ENCODE peak calls at places on chromosomes 7 and 10, in ten cellular contexts. One of them, this sample, is unnamed.
A peak's percentile ranks its signal among the peaks of the same experiment; 100 is the strongest.

GRCh38 chr7:35839860-35840854 is 39.3 kb downstream of the SEPTIN7 start:
- DNase-seq in keratinocyte: no peak
- DNase-seq in psoas muscle: no peak
- DNase-seq in naive thymus-derived CD4-positive, alpha-beta T cell: no peak
- DNase-seq in adipocyte: peak; percentile 57
- DNase-seq in cardiac muscle cell: no peak
- DNase-seq in CD8-positive, alpha-beta T cell: no peak
- DNase-seq in IMR-90: peak; percentile 78
- DNase-seq in kidney: no peak
- DNase-seq in upper lobe of right lung: no peak
- DNase-seq in this sample: no peak

GRCh38 chr10:109762556-109762955 is 160.8 kb downstream of the XPNPEP1 start:
- DNase-seq in naive thymus-derived CD4-positive, alpha-beta T cell: no peak
- DNase-seq in cardiac muscle cell: no peak
- DNase-seq in psoas muscle: no peak
- DNase-seq in upper lobe of right lung: no peak
- DNase-seq in IMR-90: no peak
- DNase-seq in keratinocyte: no peak
- DNase-seq in kidney: no peak
- DNase-seq in adipocyte: no peak
- DNase-seq in CD8-positive, alpha-beta T cell: no peak
- DNase-seq in this sample: no peak

GRCh38 chr7:52525772-52526341 is 509.6 kb upstream of the POM121L12 start:
- DNase-seq in upper lobe of right lung: no peak
- DNase-seq in cardiac muscle cell: no peak
- DNase-seq in adipocyte: no peak
- DNase-seq in naive thymus-derived CD4-positive, alpha-beta T cell: no peak
- DNase-seq in kidney: no peak
- DNase-seq in CD8-positive, alpha-beta T cell: no peak
- DNase-seq in psoas muscle: no peak
- DNase-seq in IMR-90: no peak
- DNase-seq in keratinocyte: no peak
- DNase-seq in this sample: no peak

GRCh38 chr10:77157248-77158019 is 480.2 kb downstream of the KCNMA1 start:
- DNase-seq in keratinocyte: no peak
- DNase-seq in CD8-positive, alpha-beta T cell: no peak
- DNase-seq in cardiac muscle cell: no peak
- DNase-seq in adipocyte: no peak
- DNase-seq in kidney: no peak
- DNase-seq in upper lobe of right lung: no peak
- DNase-seq in naive thymus-derived CD4-positive, alpha-beta T cell: no peak
- DNase-seq in IMR-90: no peak
- DNase-seq in psoas muscle: no peak
- DNase-seq in this sample: no peak

GRCh38 chr10:52771534-52772455 is 789 bp downstream of the MBL2 start:
- DNase-seq in kidney: no peak
- DNase-seq in adipocyte: peak; percentile 30
- DNase-seq in cardiac muscle cell: no peak
- DNase-seq in keratinocyte: no peak
- DNase-seq in naive thymus-derived CD4-positive, alpha-beta T cell: no peak
- DNase-seq in IMR-90: no peak
- DNase-seq in psoas muscle: no peak
- DNase-seq in upper lobe of right lung: no peak
- DNase-seq in CD8-positive, alpha-beta T cell: no peak
- DNase-seq in this sample: no peak

GRCh38 chr7:142307246-142307900 is 49.5 kb upstream of the PRSS58 start:
- DNase-seq in adipocyte: no peak
- DNase-seq in IMR-90: no peak
- DNase-seq in upper lobe of right lung: no peak
- DNase-seq in naive thymus-derived CD4-positive, alpha-beta T cell: no peak
- DNase-seq in kidney: no peak
- DNase-seq in psoas muscle: no peak
- DNase-seq in CD8-positive, alpha-beta T cell: no peak
- DNase-seq in keratinocyte: no peak
- DNase-seq in cardiac muscle cell: no peak
- DNase-seq in this sample: no peak

GRCh38 chr10:27542812-27543211 is 38.7 kb downstream of the RAB18 start:
- DNase-seq in naive thymus-derived CD4-positive, alpha-beta T cell: no peak
- DNase-seq in IMR-90: peak; percentile 68
- DNase-seq in cardiac muscle cell: no peak
- DNase-seq in keratinocyte: no peak
- DNase-seq in psoas muscle: no peak
- DNase-seq in kidney: no peak
- DNase-seq in adipocyte: peak; percentile 78
- DNase-seq in CD8-positive, alpha-beta T cell: no peak
- DNase-seq in upper lobe of right lung: no peak
- DNase-seq in this sample: no peak

GRCh38 chr7:120805636-120806388 is 52.1 kb downstream of the TSPAN12 start:
- DNase-seq in kidney: no peak
- DNase-seq in adipocyte: peak; percentile 83
- DNase-seq in keratinocyte: no peak
- DNase-seq in cardiac muscle cell: peak; percentile 85
- DNase-seq in CD8-positive, alpha-beta T cell: peak; percentile 53
- DNase-seq in naive thymus-derived CD4-positive, alpha-beta T cell: peak; percentile 43
- DNase-seq in upper lobe of right lung: no peak
- DNase-seq in psoas muscle: no peak
- DNase-seq in IMR-90: peak; percentile 61
- DNase-seq in this sample: peak; percentile 72

GRCh38 chr10:91153508-91153907 is 67.0 kb upstream of the PCGF5 start:
- DNase-seq in psoas muscle: no peak
- DNase-seq in keratinocyte: no peak
- DNase-seq in kidney: peak; percentile 66
- DNase-seq in naive thymus-derived CD4-positive, alpha-beta T cell: no peak
- DNase-seq in adipocyte: no peak
- DNase-seq in CD8-positive, alpha-beta T cell: no peak
- DNase-seq in IMR-90: no peak
- DNase-seq in upper lobe of right lung: no peak
- DNase-seq in cardiac muscle cell: no peak
- DNase-seq in this sample: no peak

GRCh38 chr10:82982110-82982608 is 1107.2 kb downstream of the NRG3 start:
- DNase-seq in IMR-90: peak; percentile 87
- DNase-seq in adipocyte: peak; percentile 93
- DNase-seq in naive thymus-derived CD4-positive, alpha-beta T cell: no peak
- DNase-seq in kidney: no peak
- DNase-seq in cardiac muscle cell: no peak
- DNase-seq in keratinocyte: peak; percentile 57
- DNase-seq in upper lobe of right lung: no peak
- DNase-seq in CD8-positive, alpha-beta T cell: no peak
- DNase-seq in psoas muscle: no peak
- DNase-seq in this sample: no peak

DNA sequence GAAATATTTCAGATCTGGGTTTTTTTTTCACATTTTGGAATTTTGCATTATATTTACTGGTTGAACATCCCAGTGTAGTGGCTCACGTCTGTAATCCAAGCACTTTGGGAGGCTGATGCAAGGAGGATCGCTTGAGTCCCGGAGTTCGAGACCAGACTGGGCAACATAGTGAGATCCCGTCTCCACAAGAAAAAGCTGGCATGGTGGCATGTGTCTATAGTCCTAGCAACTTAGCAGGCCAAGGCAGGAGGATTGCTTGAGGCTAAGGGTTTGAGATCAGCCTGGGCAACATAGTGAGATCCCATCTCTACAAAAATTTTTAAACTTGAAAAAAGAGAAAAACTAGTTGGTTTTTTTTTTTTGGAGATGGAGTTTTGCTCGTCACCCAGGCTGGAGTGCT is 6.0 kb downstream of the RFC2 start:
- DNase-seq in adipocyte: no peak
- DNase-seq in keratinocyte: no peak
- DNase-seq in psoas muscle: no peak
- DNase-seq in naive thymus-derived CD4-positive, alpha-beta T cell: no peak
- DNase-seq in cardiac muscle cell: no peak
- DNase-seq in upper lobe of right lung: no peak
- DNase-seq in kidney: no peak
- DNase-seq in CD8-positive, alpha-beta T cell: no peak
- DNase-seq in IMR-90: no peak
- DNase-seq in this sample: no peak
- H3K36me3 ChIP-seq in adipocyte: peaks cover 35% of the 10 kb centered on the region
- H3K36me3 ChIP-seq in keratinocyte: peaks cover 8% of the 10 kb centered on the region
- H3K36me3 ChIP-seq in psoas muscle: peaks cover 82% of the 10 kb centered on the region
- H3K36me3 ChIP-seq in naive thymus-derived CD4-positive, alpha-beta T cell: peaks cover 4% of the 10 kb centered on the region
- H3K36me3 ChIP-seq in cardiac muscle cell: peaks cover 19% of the 10 kb centered on the region
- H3K36me3 ChIP-seq in upper lobe of right lung: peaks cover 74% of the 10 kb centered on the region
- H3K36me3 ChIP-seq in kidney: peaks cover 4% of the 10 kb centered on the region
- H3K36me3 ChIP-seq in CD8-positive, alpha-beta T cell: peaks cover 28% of the 10 kb centered on the region
- H3K36me3 ChIP-seq in IMR-90: peaks cover 26% of the 10 kb centered on the region
- H3K36me3 ChIP-seq in this sample: peaks cover 32% of the 10 kb centered on the region

GRCh38 chr10:1100691-1101368 is 44.6 kb downstream of the WDR37 start:
- DNase-seq in CD8-positive, alpha-beta T cell: no peak
- DNase-seq in psoas muscle: no peak
- DNase-seq in kidney: no peak
- DNase-seq in cardiac muscle cell: no peak
- DNase-seq in naive thymus-derived CD4-positive, alpha-beta T cell: no peak
- DNase-seq in IMR-90: no peak
- DNase-seq in adipocyte: no peak
- DNase-seq in upper lobe of right lung: no peak
- DNase-seq in keratinocyte: no peak
- DNase-seq in this sample: no peak

GRCh38 chr10:1102836-1103235 is 46.7 kb downstream of the WDR37 start:
- DNase-seq in adipocyte: no peak
- DNase-seq in keratinocyte: no peak
- DNase-seq in upper lobe of right lung: no peak
- DNase-seq in naive thymus-derived CD4-positive, alpha-beta T cell: no peak
- DNase-seq in psoas muscle: no peak
- DNase-seq in IMR-90: peak; percentile 61
- DNase-seq in kidney: no peak
- DNase-seq in CD8-positive, alpha-beta T cell: no peak
- DNase-seq in cardiac muscle cell: no peak
- DNase-seq in this sample: no peak

GRCh38 chr10:1102392-1102791 is 46.2 kb downstream of the WDR37 start:
- DNase-seq in keratinocyte: no peak
- DNase-seq in psoas muscle: no peak
- DNase-seq in kidney: no peak
- DNase-seq in IMR-90: peak; percentile 24
- DNase-seq in CD8-positive, alpha-beta T cell: no peak
- DNase-seq in cardiac muscle cell: no peak
- DNase-seq in upper lobe of right lung: no peak
- DNase-seq in adipocyte: no peak
- DNase-seq in naive thymus-derived CD4-positive, alpha-beta T cell: no peak
- DNase-seq in this sample: no peak

GRCh38 chr10:1103551-1103950 is 47.4 kb downstream of the WDR37 start:
- DNase-seq in kidney: no peak
- DNase-seq in psoas muscle: no peak
- DNase-seq in keratinocyte: no peak
- DNase-seq in CD8-positive, alpha-beta T cell: no peak
- DNase-seq in cardiac muscle cell: no peak
- DNase-seq in upper lobe of right lung: no peak
- DNase-seq in naive thymus-derived CD4-positive, alpha-beta T cell: no peak
- DNase-seq in adipocyte: no peak
- DNase-seq in IMR-90: no peak
- DNase-seq in this sample: no peak

GRCh38 chr10:1101946-1102345 is 45.8 kb downstream of the WDR37 start:
- DNase-seq in adipocyte: no peak
- DNase-seq in keratinocyte: no peak
- DNase-seq in cardiac muscle cell: no peak
- DNase-seq in IMR-90: no peak
- DNase-seq in CD8-positive, alpha-beta T cell: no peak
- DNase-seq in kidney: no peak
- DNase-seq in naive thymus-derived CD4-positive, alpha-beta T cell: no peak
- DNase-seq in psoas muscle: no peak
- DNase-seq in upper lobe of right lung: no peak
- DNase-seq in this sample: no peak
- H3K36me3 ChIP-seq in adipocyte: peaks cover 82% of the 10 kb centered on the region
- H3K36me3 ChIP-seq in keratinocyte: peaks cover 44% of the 10 kb centered on the region
- H3K36me3 ChIP-seq in cardiac muscle cell: peaks cover 20% of the 10 kb centered on the region
- H3K36me3 ChIP-seq in IMR-90: peaks cover 35% of the 10 kb centered on the region
- H3K36me3 ChIP-seq in CD8-positive, alpha-beta T cell: peaks cover 37% of the 10 kb centered on the region
- H3K36me3 ChIP-seq in kidney: peaks cover 33% of the 10 kb centered on the region
- H3K36me3 ChIP-seq in naive thymus-derived CD4-positive, alpha-beta T cell: peaks cover 29% of the 10 kb centered on the region
- H3K36me3 ChIP-seq in psoas muscle: peaks cover 79% of the 10 kb centered on the region
- H3K36me3 ChIP-seq in upper lobe of right lung: peaks cover 87% of the 10 kb centered on the region
- H3K36me3 ChIP-seq in this sample: peaks cover 10% of the 10 kb centered on the region

DNA sequence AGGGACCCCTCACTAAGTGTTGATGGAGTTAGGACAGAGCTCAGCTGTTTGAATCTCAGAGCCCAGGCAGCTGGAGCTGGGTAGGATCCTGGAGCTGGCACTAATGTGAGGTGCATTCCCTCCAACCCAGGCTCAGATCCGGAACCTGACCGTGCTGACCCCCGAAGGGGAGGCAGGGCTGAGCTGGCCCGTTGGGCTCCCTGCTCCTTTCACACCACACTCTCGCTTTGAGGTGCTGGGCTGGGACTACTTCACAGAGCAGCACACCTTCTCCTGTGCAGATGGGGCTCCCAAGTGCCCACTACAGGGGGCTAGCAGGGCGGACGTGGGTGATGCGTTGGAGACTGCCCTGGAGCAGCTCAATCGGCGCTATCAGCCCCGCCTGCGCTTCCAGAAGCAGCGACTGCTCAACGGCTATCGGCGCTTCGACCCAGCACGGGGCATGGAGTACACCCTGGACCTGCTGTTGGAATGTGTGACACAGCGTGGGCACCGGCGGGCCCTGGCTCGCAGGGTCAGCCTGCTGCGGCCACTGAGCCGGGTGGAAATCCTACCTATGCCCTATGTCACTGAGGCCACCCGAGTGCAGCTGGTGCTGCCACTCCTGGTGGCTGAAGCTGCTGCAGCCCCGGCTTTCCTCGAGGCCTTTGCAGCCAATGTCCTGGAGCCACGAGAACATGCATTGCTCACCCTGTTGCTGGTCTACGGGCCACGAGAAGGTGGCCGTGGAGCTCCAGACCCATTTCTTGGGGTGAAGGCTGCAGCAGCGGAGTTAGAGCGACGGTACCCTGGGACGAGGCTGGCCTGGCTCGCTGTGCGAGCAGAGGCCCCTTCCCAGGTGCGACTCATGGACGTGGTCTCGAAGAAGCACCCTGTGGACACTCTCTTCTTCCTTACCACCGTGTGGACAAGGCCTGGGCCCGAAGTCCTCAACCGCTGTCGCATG is 5.2 kb downstream of the CHPF2 start:
- DNase-seq in naive thymus-derived CD4-positive, alpha-beta T cell: no peak
- DNase-seq in kidney: peak; percentile 72
- DNase-seq in CD8-positive, alpha-beta T cell: no peak
- DNase-seq in keratinocyte: no peak
- DNase-seq in cardiac muscle cell: no peak
- DNase-seq in psoas muscle: no peak
- DNase-seq in IMR-90: no peak
- DNase-seq in upper lobe of right lung: no peak
- DNase-seq in adipocyte: no peak
- DNase-seq in this sample: no peak
- H3K36me3 ChIP-seq in naive thymus-derived CD4-positive, alpha-beta T cell: peaks cover 3% of the 10 kb centered on the region
- H3K36me3 ChIP-seq in kidney: peaks cover 15% of the 10 kb centered on the region
- H3K36me3 ChIP-seq in CD8-positive, alpha-beta T cell: peaks cover 6% of the 10 kb centered on the region
- H3K36me3 ChIP-seq in keratinocyte: peaks cover 35% of the 10 kb centered on the region
- H3K36me3 ChIP-seq in cardiac muscle cell: peaks cover 53% of the 10 kb centered on the region
- H3K36me3 ChIP-seq in psoas muscle: peaks cover 79% of the 10 kb centered on the region
- H3K36me3 ChIP-seq in IMR-90: peaks cover 75% of the 10 kb centered on the region
- H3K36me3 ChIP-seq in upper lobe of right lung: peaks cover 73% of the 10 kb centered on the region
- H3K36me3 ChIP-seq in adipocyte: peaks cover 81% of the 10 kb centered on the region
- H3K36me3 ChIP-seq in this sample: peaks cover 19% of the 10 kb centered on the region

DNA sequence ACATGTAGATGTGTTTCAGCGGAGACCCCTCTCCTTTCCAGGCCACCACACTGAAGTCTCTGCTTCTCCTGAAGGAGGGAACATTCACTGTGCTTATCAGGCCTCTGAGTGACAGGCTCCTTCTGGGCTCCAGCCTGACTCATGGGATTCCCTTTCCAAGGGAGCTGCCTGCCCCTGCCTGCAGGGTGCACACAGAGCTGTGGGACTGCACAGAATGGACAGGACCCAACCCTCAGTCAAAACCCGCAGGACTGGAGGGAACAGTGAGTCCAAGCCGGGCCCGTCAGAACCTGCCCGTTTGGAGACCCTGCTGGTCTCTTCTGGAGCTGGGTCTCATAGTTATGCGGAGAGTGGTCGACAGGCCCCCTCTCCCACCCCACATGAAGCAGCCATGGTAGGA is 32.6 kb downstream of the PLAC9 start:
- DNase-seq in keratinocyte: no peak
- DNase-seq in IMR-90: peak; percentile 67
- DNase-seq in psoas muscle: no peak
- DNase-seq in kidney: no peak
- DNase-seq in CD8-positive, alpha-beta T cell: no peak
- DNase-seq in adipocyte: peak; percentile 32
- DNase-seq in naive thymus-derived CD4-positive, alpha-beta T cell: no peak
- DNase-seq in cardiac muscle cell: peak; percentile 54
- DNase-seq in upper lobe of right lung: peak; percentile 37
- DNase-seq in this sample: no peak
- H3K36me3 ChIP-seq in keratinocyte: peaks cover 25% of the 10 kb centered on the region
- H3K36me3 ChIP-seq in IMR-90: peaks cover 58% of the 10 kb centered on the region
- H3K36me3 ChIP-seq in psoas muscle: peaks cover 78% of the 10 kb centered on the region
- H3K36me3 ChIP-seq in kidney: peaks cover 43% of the 10 kb centered on the region
- H3K36me3 ChIP-seq in CD8-positive, alpha-beta T cell: peaks cover 69% of the 10 kb centered on the region
- H3K36me3 ChIP-seq in adipocyte: peaks cover 79% of the 10 kb centered on the region
- H3K36me3 ChIP-seq in naive thymus-derived CD4-positive, alpha-beta T cell: peaks cover 39% of the 10 kb centered on the region
- H3K36me3 ChIP-seq in cardiac muscle cell: peaks cover 6% of the 10 kb centered on the region
- H3K36me3 ChIP-seq in upper lobe of right lung: peaks cover 90% of the 10 kb centered on the region
- H3K36me3 ChIP-seq in this sample: no peaks in the 10 kb centered on the region